ENCODE peak calls at places on chromosomes 1 and 21, in eight cellular contexts. Z, V, N, S, X, D, L and I are unnamed samples.

GRCh38 chr21:14880922-14881321 is 183.9 kb downstream of the NRIP1 start:
- DNase-seq in S (no peak), D (no peak), L (no peak), Z (no peak), X (no peak), N (no peak), V (no peak), I (no peak)

GRCh38 chr1:192485692-192486436 is 89.7 kb upstream of the RGS1 start:
- DNase-seq in S (peak), V (no peak), Z (no peak), L (no peak), D (peak), N (no peak), X (no peak), I (no peak)

GRCh38 chr1:55127827-55128343 is 87.3 kb downstream of the USP24 start:
- DNase-seq in L (no peak), V (peak), D (no peak), N (no peak), Z (no peak), S (no peak), X (no peak), I (no peak)

GRCh38 chr1:91732291-91732953 is 153.5 kb downstream of the TGFBR3 start:
- DNase-seq in L (peak), S (no peak), V (peak), X (peak), Z (no peak), D (no peak), N (peak), I (no peak)

GRCh38 chr1:209349372-209350324 is 233.9 kb upstream of the CAMK1G start:
- DNase-seq in V (no peak), D (no peak), L (no peak), S (no peak), X (peak), Z (no peak), N (no peak), I (no peak)

GRCh38 chr1:109794319-109795132 is 30.8 kb upstream of the EPS8L3 start:
- DNase-seq in N (no peak), L (peak), D (peak), S (no peak), X (no peak), V (no peak), Z (no peak), I (no peak)

GRCh38 chr1:8976896-8977295 is 31.2 kb downstream of the CA6 start:
- DNase-seq in L (no peak), X (no peak), D (peak), V (no peak), N (no peak), S (no peak), Z (no peak), I (no peak)

GRCh38 chr1:191350938-191351337 is 807.3 kb upstream of the RGS18 start:
- DNase-seq in V (no peak), D (no peak), L (no peak), S (no peak), N (no peak), Z (no peak), X (no peak), I (no peak)

GRCh38 chr1:155976062-155976912 is 2.1 kb downstream of the ARHGEF2 start:
- DNase-seq in S (peak), N (no peak), Z (no peak), V (peak), X (peak), D (peak), L (peak), I (peak)

GRCh38 chr1:147840909-147841308 is 61.7 kb upstream of the GJA8 start:
- DNase-seq in V (peak), S (no peak), X (no peak), N (no peak), L (no peak), D (no peak), Z (no peak), I (peak)

GRCh38 chr1:119470377-119470776 is 36.6 kb upstream of the HSD3B1 start:
- DNase-seq in N (no peak), S (no peak), D (no peak), L (no peak), X (no peak), Z (no peak), V (no peak), I (no peak)

GRCh38 chr1:29990304-29990703 is 733.1 kb downstream of the MATN1 start:
- DNase-seq in V (no peak), S (no peak), D (peak), L (peak), N (no peak), X (no peak), Z (no peak), I (no peak)

GRCh38 chr1:243378666-243379065 is 122.8 kb downstream of the SDCCAG8 start:
- DNase-seq in N (no peak), Z (no peak), D (no peak), S (no peak), L (no peak), X (no peak), V (no peak), I (no peak)

GRCh38 chr1:5225687-5226389 is 571.4 kb downstream of the AJAP1 start:
- DNase-seq in S (no peak), X (no peak), L (no peak), N (no peak), D (no peak), V (no peak), Z (no peak), I (peak)

GRCh38 chr21:44916965-44917364 is 3.7 kb downstream of the ITGB2 start:
- DNase-seq in S (no peak), N (no peak), D (no peak), V (no peak), L (no peak), X (no peak), Z (no peak), I (no peak)

GRCh38 chr1:215192306-215192705 is 109.8 kb downstream of the KCNK2 start:
- DNase-seq in S (no peak), D (no peak), V (no peak), N (no peak), X (no peak), L (no peak), Z (no peak), I (no peak)

GRCh38 chr1:212752256-212752933 is 39.2 kb downstream of the NSL1 start:
- DNase-seq in D (no peak), L (no peak), N (no peak), V (no peak), Z (no peak), S (no peak), X (no peak), I (no peak)

GRCh38 chr1:64171797-64172281 is 31.6 kb upstream of the UBE2U start:
- DNase-seq in V (no peak), Z (no peak), X (no peak), L (no peak), D (peak), S (no peak), N (no peak), I (no peak)

GRCh38 chr1:222829868-222830267 is 15.0 kb downstream of the DISP1 start:
- DNase-seq in N (no peak), Z (no peak), V (no peak), L (no peak), X (no peak), D (no peak), S (no peak), I (no peak)

GRCh38 chr1:7454895-7455784 is 316.0 kb upstream of the VAMP3 start:
- DNase-seq in V (no peak), N (no peak), Z (no peak), X (no peak), D (no peak), S (no peak), L (no peak), I (no peak)

GRCh38 chr1:112618114-112618720 is 724 bp downstream of the ST7L start:
- DNase-seq in D (no peak), L (no peak), N (no peak), Z (no peak), X (no peak), S (no peak), V (no peak), I (peak)

GRCh38 chr1:200869753-200870391 is 2.9 kb upstream of the GPR25 start:
- DNase-seq in D (no peak), S (no peak), V (no peak), Z (no peak), L (no peak), N (no peak), X (no peak), I (no peak)

GRCh38 chr21:42830456-42831455 is 48.6 kb downstream of the WDR4 start:
- DNase-seq in N (no peak), S (no peak), V (peak), L (peak), X (no peak), D (peak), Z (no peak), I (peak)

GRCh38 chr1:117366982-117367768 is at the start of gene MAN1A2:
- DNase-seq in L (peak), X (peak), Z (peak), V (peak), S (peak), N (peak), D (peak), I (peak)